ENCODE peak calls at places on chromosomes 12 and 14, in five cellular contexts. E is renal cortical epithelial cell; R is HTR-8/SVneo; W is K562; G is stimulated activated CD4-positive, alpha-beta T cell treated with anti-CD3 and anti-CD28 coated beads, Interleukin-4, amount 100 ng/mL, for 48 hours. J is an unnamed sample.

GRCh38 chr12:53856132-53856531 is 82.5 kb upstream of the HOXC13 start:
- DNase-seq in E (no peak), R (no peak), W (no peak), G (no peak), J (no peak)

GRCh38 chr14:65349100-65349499 is 63.4 kb upstream of the FUT8 start:
- DNase-seq in E (peak), R (no peak), W (peak), G (no peak), J (no peak)

GRCh38 chr12:91926810-91927209 is 218.8 kb downstream of the BTG1 start:
- DNase-seq in E (peak), R (peak), W (no peak), G (no peak), J (peak)

GRCh38 chr12:6872073-6873048 is 742 bp downstream of the SPSB2 start:
- DNase-seq in E (peak), R (peak), W (peak), G (peak), J (peak)

GRCh38 chr12:82682326-82682725 is 4.4 kb upstream of the TMTC2 start:
- DNase-seq in E (no peak), R (no peak), W (no peak), G (no peak), J (no peak)

GRCh38 chr12:24780969-24781368 is 167.9 kb downstream of the BCAT1 start:
- DNase-seq in E (peak), R (no peak), W (peak), G (no peak), J (peak)

GRCh38 chr12:133046698-133047097 is 9.4 kb downstream of the ZNF84 start:
- DNase-seq in E (no peak), R (no peak), W (no peak), G (no peak), J (no peak)

GRCh38 chr14:61479746-61480502 is 158.5 kb downstream of the PRKCH start:
- DNase-seq in E (peak), R (no peak), W (no peak), G (no peak), J (peak)

GRCh38 chr14:79325071-79325470 is 886.2 kb downstream of the DIO2 start:
- DNase-seq in E (no peak), R (no peak), W (no peak), G (no peak), J (no peak)

GRCh38 chr12:112124918-112125249 is 476 bp upstream of the TRAFD1 start:
- DNase-seq in E (no peak), R (no peak), W (no peak), G (no peak), J (no peak)

GRCh38 chr12:118958520-118958919 is 22.8 kb upstream of the SRRM4 start:
- DNase-seq in E (no peak), R (no peak), W (no peak), G (no peak), J (no peak)

GRCh38 chr12:28090835-28091234 is 99.4 kb upstream of the CCDC91 start:
- DNase-seq in E (no peak), R (no peak), W (no peak), G (no peak), J (no peak)

GRCh38 chr12:88693837-88694445 is 113.7 kb upstream of the KITLG start:
- DNase-seq in E (peak), R (no peak), W (no peak), G (no peak), J (peak)

GRCh38 chr12:56151672-56152131 is 685 bp upstream of the MYL6B start:
- DNase-seq in E (peak), R (no peak), W (peak), G (peak), J (peak)